ENCODE peak calls at places on chromosomes 1 and 21, in seven cellular contexts. V, T, S, O, L, D and W are unnamed samples.

GRCh38 chr21:45517249-45518065 is 24.8 kb downstream of the SLC19A1 start:
- DNase-seq in V (no peak), T (no peak), S (no peak), O (peak; percentile 53), L (peak; percentile 64), D (no peak), W (no peak)

GRCh38 chr1:3450983-3451382 is 3.5 kb upstream of the ARHGEF16 start:
- DNase-seq in V (no peak), T (no peak), S (no peak), O (no peak), L (no peak), D (no peak), W (no peak)

GRCh38 chr1:174660476-174660875 is 212.7 kb downstream of the GPR52 start:
- DNase-seq in V (no peak), T (no peak), S (no peak), O (no peak), L (no peak), D (no peak), W (no peak)

GRCh38 chr1:200867018-200867811 is 5.6 kb upstream of the GPR25 start:
- DNase-seq in V (no peak), T (no peak), S (no peak), O (no peak), L (no peak), D (no peak), W (no peak)

GRCh38 chr1:228394571-228395394 is 11.9 kb downstream of the TRIM11 start:
- DNase-seq in V (no peak), T (no peak), S (no peak), O (no peak), L (peak; percentile 43), D (no peak), W (no peak)

GRCh38 chr1:245680395-245680794 is 525.6 kb downstream of the KIF26B start:
- DNase-seq in V (no peak), T (no peak), S (no peak), O (no peak), L (no peak), D (no peak), W (no peak)

GRCh38 chr1:17822741-17823426 is 67.8 kb downstream of the ACTL8 start:
- DNase-seq in V (no peak), T (no peak), S (no peak), O (no peak), L (no peak), D (no peak), W (no peak)

GRCh38 chr1:232943679-232944252 is 6.6 kb upstream of the NTPCR start:
- DNase-seq in V (no peak), T (no peak), S (no peak), O (no peak), L (no peak), D (no peak), W (no peak)

GRCh38 chr1:58255192-58255591 is 291.3 kb downstream of the OMA1 start:
- DNase-seq in V (no peak), T (no peak), S (no peak), O (no peak), L (no peak), D (no peak), W (no peak)

GRCh38 chr1:234212764-234213406 is 160.4 kb upstream of the COA6 start:
- DNase-seq in V (no peak), T (peak; percentile 23), S (peak; percentile 66), O (peak; percentile 65), L (no peak), D (peak; percentile 73), W (peak; percentile 33)

GRCh38 chr1:221961532-221962292 is 219.8 kb upstream of the DUSP10 start:
- DNase-seq in V (no peak), T (peak; percentile 61), S (peak; percentile 9), O (peak; percentile 34), L (peak; percentile 46), D (peak; percentile 93), W (peak; percentile 74)

GRCh38 chr21:31364265-31364945 is 20.3 kb upstream of the TIAM1 start:
- DNase-seq in V (no peak), T (no peak), S (no peak), O (no peak), L (no peak), D (no peak), W (no peak)

GRCh38 chr1:202821467-202821866 is 10.7 kb downstream of the PCAT6 start:
- DNase-seq in V (no peak), T (no peak), S (no peak), O (no peak), L (no peak), D (no peak), W (peak; percentile 5)

GRCh38 chr1:201530741-201531521 is 8.0 kb upstream of the NAV1 start:
- DNase-seq in V (peak; percentile 86), T (no peak), S (peak; percentile 80), O (peak; percentile 73), L (peak; percentile 70), D (peak; percentile 70), W (peak; percentile 87)

GRCh38 chr1:114008352-114009041 is 29.2 kb downstream of the OLFML3 start:
- DNase-seq in V (no peak), T (no peak), S (no peak), O (no peak), L (no peak), D (no peak), W (no peak)

GRCh38 chr1:16006552-16007485 is 2.8 kb downstream of the SRARP start:
- DNase-seq in V (no peak), T (no peak), S (no peak), O (peak; percentile 61), L (peak; percentile 15), D (peak; percentile 46), W (no peak)

GRCh38 chr1:155596864-155597263 is 13.2 kb upstream of the MSTO1 start:
- DNase-seq in V (no peak), T (no peak), S (no peak), O (no peak), L (no peak), D (no peak), W (no peak)

GRCh38 chr1:241614144-241614543 is 26.0 kb downstream of the CHML start:
- DNase-seq in V (no peak), T (no peak), S (no peak), O (no peak), L (no peak), D (no peak), W (no peak)

GRCh38 chr1:163864207-163864606 is 542.5 kb downstream of the NUF2 start:
- DNase-seq in V (no peak), T (no peak), S (no peak), O (no peak), L (no peak), D (no peak), W (no peak)

GRCh38 chr1:55506686-55507577 is 291.8 kb upstream of the USP24 start:
- DNase-seq in V (no peak), T (no peak), S (no peak), O (no peak), L (no peak), D (peak; percentile 96), W (no peak)

GRCh38 chr1:247905899-247906503 is 10.6 kb downstream of the OR2W3 start:
- DNase-seq in V (no peak), T (no peak), S (no peak), O (no peak), L (no peak), D (no peak), W (no peak)

GRCh38 chr21:37430184-37430821 is 63.7 kb downstream of the DYRK1A start:
- DNase-seq in V (no peak), T (no peak), S (no peak), O (no peak), L (no peak), D (peak; percentile 24), W (no peak)

GRCh38 chr1:177164380-177165068 is at the start of gene ASTN1:
- DNase-seq in V (peak; percentile 78), T (no peak), S (peak; percentile 5), O (no peak), L (no peak), D (no peak), W (no peak)

GRCh38 chr21:45923146-45923545 is 58.4 kb upstream of the COL6A1 start:
- DNase-seq in V (peak; percentile 79), T (peak; percentile 68), S (peak; percentile 69), O (no peak), L (peak; percentile 63), D (peak; percentile 81), W (peak; percentile 54)

GRCh38 chr1:5975133-5975880 is 16.9 kb downstream of the NPHP4 start:
- DNase-seq in V (peak; percentile 62), T (peak; percentile 48), S (peak; percentile 79), O (peak; percentile 47), L (no peak), D (peak; percentile 64), W (peak; percentile 63)
- TF ChIP-seq CTCF in V (peak; percentile 68), T (peak; percentile 37), S (peak; percentile 80), O (peak; percentile 54), L (peak; percentile 55), D (peak; percentile 90), W (peak; percentile 47)

GRCh38 chr1:212667223-212668139 is 32.2 kb downstream of the BATF3 start:
- DNase-seq in V (no peak), T (no peak), S (peak; percentile 19), O (peak; percentile 55), L (no peak), D (peak; percentile 98), W (peak; percentile 44)

GRCh38 chr1:212669600-212669999 is 30.0 kb downstream of the BATF3 start:
- DNase-seq in V (no peak), T (no peak), S (no peak), O (no peak), L (no peak), D (no peak), W (no peak)

GRCh38 chr1:212670301-212670700 is 29.3 kb downstream of the BATF3 start:
- DNase-seq in V (no peak), T (no peak), S (no peak), O (no peak), L (no peak), D (no peak), W (no peak)

GRCh38 chr1:212668477-212668876 is 31.2 kb downstream of the BATF3 start:
- DNase-seq in V (no peak), T (no peak), S (no peak), O (no peak), L (no peak), D (no peak), W (no peak)

GRCh38 chr1:212669102-212669501 is 30.5 kb downstream of the BATF3 start:
- DNase-seq in V (no peak), T (no peak), S (no peak), O (no peak), L (no peak), D (peak; percentile 53), W (no peak)
- TF ChIP-seq CTCF in V (peak; percentile 20), T (no peak), S (no peak), O (peak; percentile 24), L (peak; percentile 37), D (peak; percentile 55), W (no peak)

DNA sequence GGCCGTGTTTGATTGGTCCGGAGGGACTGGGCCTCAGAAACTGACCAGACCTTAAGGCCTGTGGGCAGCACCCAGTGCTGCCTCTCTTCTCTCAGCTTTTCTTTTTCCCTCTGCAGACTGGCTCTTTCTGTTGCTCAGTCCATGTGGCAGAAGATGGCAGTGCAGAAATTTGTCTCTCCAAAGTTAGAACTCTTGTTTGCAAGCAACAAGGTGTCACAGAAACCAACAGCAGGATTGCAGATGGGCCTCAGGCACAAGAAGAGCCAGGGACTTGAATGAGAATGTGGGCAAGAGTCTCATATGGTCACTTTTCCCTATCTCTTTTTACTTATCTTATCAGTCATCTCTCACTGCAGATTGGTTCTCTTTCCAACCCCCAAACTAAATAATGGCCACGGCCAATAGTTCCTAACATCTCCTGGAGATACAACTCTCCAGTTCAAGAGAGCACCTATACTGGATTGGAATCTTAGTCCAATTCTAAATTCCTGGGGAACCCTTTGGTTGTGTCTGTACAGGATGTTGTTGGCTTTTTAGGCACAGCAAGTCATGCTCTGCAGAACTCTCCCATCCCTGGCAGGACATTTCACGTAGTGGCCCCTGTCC is 95.4 kb upstream of the RALGPS2 start:
- DNase-seq in V (no peak), T (no peak), S (no peak), O (no peak), L (no peak), D (no peak), W (no peak)
- TF ChIP-seq CTCF in V (no peak), T (no peak), S (no peak), O (no peak), L (no peak), D (no peak), W (no peak)

GRCh38 chr1:62746809-62747138 is 37.2 kb upstream of the ATG4C start:
- DNase-seq in V (no peak), T (no peak), S (no peak), O (no peak), L (no peak), D (no peak), W (no peak)
- TF ChIP-seq CTCF in V (no peak), T (no peak), S (no peak), O (no peak), L (no peak), D (no peak), W (no peak)